ENCODE peak calls at places on chromosomes 2 and 18, in six cellular contexts. V is hepatocyte, M is astrocyte, R is SK-N-MC, T is GM23248, E is PC-9. Z is an unnamed sample.
A peak's percentile ranks its signal among the peaks of the same experiment; 100 is the strongest.

GRCh38 chr2:7030810-7031209 is 113.6 kb downstream of the RNF144A start:
- DNase-seq in V (no peak), M (no peak), R (no peak), T (no peak), E (no peak), Z (no peak)

GRCh38 chr2:15999592-16000469 is 59.5 kb downstream of the MYCN start:
- DNase-seq in V (no peak), M (no peak), R (no peak), T (no peak), E (no peak), Z (no peak)

GRCh38 chr18:46253498-46253897 is 149.3 kb downstream of the HAUS1 start:
- DNase-seq in V (no peak), M (peak; percentile 46), R (no peak), T (peak; percentile 59), E (peak; percentile 36), Z (no peak)

GRCh38 chr2:138201326-138201725 is 237.1 kb downstream of the HNMT start:
- DNase-seq in V (no peak), M (peak; percentile 63), R (no peak), T (peak; percentile 6), E (no peak), Z (no peak)

GRCh38 chr18:51030537-51031258 is 685 bp downstream of the SMAD4 start:
- DNase-seq in V (peak; percentile 90), M (no peak), R (no peak), T (peak; percentile 87), E (peak; percentile 72), Z (peak; percentile 77)

GRCh38 chr2:36550006-36550405 is 48.0 kb downstream of the FEZ2 start:
- DNase-seq in V (no peak), M (no peak), R (no peak), T (no peak), E (no peak), Z (no peak)

GRCh38 chr2:233021771-233022170 is 8.7 kb upstream of the NGEF start:
- DNase-seq in V (no peak), M (peak; percentile 27), R (no peak), T (peak; percentile 52), E (no peak), Z (no peak)

GRCh38 chr2:232170391-232170790 is 208.2 kb upstream of the ALPP start:
- DNase-seq in V (no peak), M (no peak), R (no peak), T (no peak), E (no peak), Z (no peak)

GRCh38 chr2:32895424-32895823 is 51.3 kb upstream of the LTBP1 start:
- DNase-seq in V (no peak), M (no peak), R (no peak), T (peak; percentile 2), E (no peak), Z (no peak)

GRCh38 chr2:160033732-160034392 is 28.6 kb downstream of the PLA2R1 start:
- DNase-seq in V (no peak), M (peak; percentile 52), R (no peak), T (peak; percentile 63), E (no peak), Z (no peak)

GRCh38 chr2:108194409-108195132 is 45.2 kb upstream of the SULT1C3 start:
- DNase-seq in V (no peak), M (no peak), R (no peak), T (peak; percentile 32), E (no peak), Z (peak; percentile 12)

GRCh38 chr2:216205486-216205885 is 96.3 kb downstream of the XRCC5 start:
- DNase-seq in V (no peak), M (no peak), R (no peak), T (no peak), E (no peak), Z (no peak)

GRCh38 chr2:8239402-8240127 is 442.3 kb upstream of the ID2 start:
- DNase-seq in V (no peak), M (peak; percentile 18), R (no peak), T (no peak), E (no peak), Z (no peak)

GRCh38 chr2:182558564-182558963 is 131.7 kb upstream of the PDE1A start:
- DNase-seq in V (no peak), M (no peak), R (no peak), T (no peak), E (no peak), Z (no peak)

GRCh38 chr2:188811522-188811921 is 162.7 kb upstream of the COL3A1 start:
- DNase-seq in V (peak; percentile 38), M (peak; percentile 96), R (no peak), T (peak; percentile 75), E (no peak), Z (peak; percentile 34)

DNA sequence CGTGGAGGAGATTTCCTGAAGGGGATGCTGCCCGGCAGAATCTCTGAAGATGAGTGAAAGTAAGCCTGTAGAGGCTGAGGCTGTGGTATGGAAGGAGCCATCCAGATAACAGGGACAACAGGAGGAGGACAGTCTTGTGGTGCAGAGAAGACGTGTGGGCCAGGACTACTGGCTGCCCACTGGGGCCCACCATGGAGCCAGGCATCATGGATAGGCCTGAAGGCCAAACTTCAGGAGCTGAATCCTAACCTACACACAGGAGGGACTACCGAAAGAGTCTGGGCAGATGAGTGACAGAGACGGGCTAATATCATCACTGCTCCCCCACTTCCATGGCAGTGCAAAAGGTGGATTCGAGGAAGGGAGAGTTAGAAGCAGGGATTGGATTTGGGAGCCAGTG is 131.3 kb upstream of the DAPL1 start:
- DNase-seq in V (no peak), M (no peak), R (no peak), T (no peak), E (no peak), Z (no peak)
- TF ChIP-seq EZH2 in V (no peak), M (no peak), R (no peak), T (no peak), E (no peak), Z (no peak)

DNA sequence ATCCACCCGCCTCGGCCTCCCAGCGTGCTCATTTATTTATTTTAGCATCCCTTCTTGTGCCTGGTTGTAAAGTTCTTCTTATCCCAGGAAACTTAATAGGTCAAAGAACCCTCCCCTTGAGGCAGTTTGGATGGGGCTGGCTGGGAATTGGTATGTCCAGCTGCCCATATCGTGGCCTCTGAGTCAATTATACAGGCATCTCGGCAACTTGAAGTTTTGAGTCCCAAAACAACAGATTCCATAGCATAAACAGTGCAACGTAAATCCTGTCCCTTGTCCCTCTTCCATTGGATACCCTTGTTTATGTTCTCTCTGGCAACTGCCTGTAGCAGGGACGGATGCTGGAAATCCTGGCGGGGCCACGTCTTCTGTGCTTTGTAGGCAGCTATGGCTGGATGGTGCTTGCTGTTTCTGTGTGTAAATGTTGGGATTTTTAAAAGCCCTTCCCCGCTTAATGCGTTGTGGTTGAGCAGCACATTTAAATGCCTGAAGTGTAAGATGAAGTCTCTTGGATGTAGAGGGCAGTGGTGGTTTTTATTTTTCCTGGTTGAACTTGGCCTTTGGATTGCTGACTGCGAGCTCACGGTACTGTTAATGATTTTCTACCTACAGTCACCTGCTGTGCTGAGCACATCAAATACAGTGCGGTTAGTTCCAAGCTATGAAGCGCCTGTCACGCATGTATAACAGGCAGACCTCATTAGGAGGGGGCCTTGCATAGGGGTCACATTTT is 84.4 kb downstream of the NEDD4L start:
- DNase-seq in V (peak; percentile 78), M (no peak), R (no peak), T (no peak), E (no peak), Z (no peak)
- H3K4me3 ChIP-seq in V (no peak overlapping the region), M (no peak overlapping the region), R (no peak overlapping the region), T (no peak overlapping the region), E (peak overlapping the region; percentile 30), Z (no peak overlapping the region)

DNA sequence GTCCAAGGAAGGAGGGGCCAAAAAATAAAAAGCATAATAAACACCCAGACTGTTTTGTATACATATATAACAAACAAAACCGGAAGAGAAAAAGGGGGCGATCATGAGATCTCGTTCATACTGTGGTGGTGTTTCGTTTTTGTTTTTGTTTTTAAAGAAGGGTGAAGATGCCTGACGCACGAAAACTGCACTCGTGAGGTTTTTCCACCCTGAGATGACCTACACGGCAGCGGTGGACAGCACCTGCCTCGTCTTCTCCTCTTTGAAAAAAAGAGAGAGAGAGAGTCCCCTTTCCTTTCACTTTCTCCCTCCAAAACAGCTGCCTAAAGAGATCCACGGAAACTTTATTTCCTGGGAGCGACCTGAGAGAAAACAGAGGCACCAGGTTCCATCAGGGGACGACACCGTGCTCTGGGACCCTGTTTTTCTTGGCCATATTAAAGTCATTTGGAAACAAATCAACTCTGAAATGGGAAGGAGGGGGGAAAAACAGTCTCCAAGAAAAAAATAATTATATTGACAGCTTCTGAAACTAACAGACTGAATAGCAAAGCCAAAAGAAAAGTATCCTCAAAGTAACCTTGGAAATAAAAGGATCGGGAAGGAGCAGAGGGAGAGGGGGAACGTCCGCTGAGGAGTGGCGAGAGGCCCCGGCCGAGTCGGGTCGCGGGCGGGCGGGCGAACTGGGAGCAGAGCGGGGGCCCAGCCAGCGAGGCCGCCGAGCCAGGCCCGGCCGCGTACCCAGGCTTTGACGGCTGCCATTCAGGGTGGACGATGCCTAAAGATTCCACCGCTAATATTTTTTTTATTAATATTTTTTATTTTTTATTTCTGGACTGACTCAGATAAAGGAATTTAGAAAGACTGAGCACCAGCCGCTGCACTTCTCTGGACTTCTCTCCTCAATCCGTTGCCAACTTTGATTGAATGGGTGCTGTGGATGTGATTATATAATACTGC is 3.6 kb downstream of the POU3F3 start:
- DNase-seq in V (no peak), M (no peak), R (no peak), T (no peak), E (no peak), Z (no peak)
- TF ChIP-seq EZH2 in V (peak; percentile 96), M (no peak), R (no peak), T (no peak), E (no peak), Z (no peak)

DNA sequence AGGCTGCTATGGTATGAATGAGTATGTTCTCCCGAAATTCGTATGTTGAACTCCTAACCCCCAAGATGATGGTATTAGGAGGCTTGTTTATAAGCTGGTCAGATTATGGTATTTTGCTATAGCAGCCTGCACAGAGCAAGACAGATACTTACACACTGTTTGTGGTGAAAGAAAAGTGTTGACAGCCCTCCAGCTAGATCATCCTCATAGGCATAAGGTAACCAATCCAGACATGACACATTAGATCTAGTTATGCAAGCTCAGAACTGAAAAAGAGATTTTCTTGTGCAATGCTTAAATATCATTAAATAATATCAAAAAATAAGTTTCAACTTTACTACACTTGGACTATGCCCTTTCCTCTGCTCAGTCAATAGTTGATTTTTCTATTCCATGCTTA is 107.1 kb downstream of the ABCA12 start:
- DNase-seq in V (no peak), M (no peak), R (no peak), T (peak; percentile 24), E (no peak), Z (no peak)
- H3K4me3 ChIP-seq in V (no peak overlapping the region), M (no peak overlapping the region), R (no peak overlapping the region), T (no peak overlapping the region), E (no peak overlapping the region), Z (no peak overlapping the region)

Z was measured in A673.